ENCODE peak calls at places on chromosomes 13 and 19, in five cellular contexts. V is brain microvascular endothelial cell, B is aorta, D is PC-3, J is mammary epithelial cell. Z is an unnamed sample. For H3K36me3, the result is how much of the 10 kb centered on the place peaks cover.

GRCh38 chr13:113672002-113672651 is 5.1 kb downstream of the GRK1 start:
- DNase-seq in V (no peak), B (peak), D (no peak), J (no peak), Z (no peak)

GRCh38 chr13:28755546-28755870 is 36.7 kb upstream of the SLC46A3 start:
- DNase-seq in V (no peak), B (no peak), D (no peak), J (no peak), Z (no peak)

GRCh38 chr13:26760835-26761582 is 423 bp upstream of the GPR12 start:
- DNase-seq in V (no peak), B (no peak), D (no peak), J (peak), Z (no peak)

GRCh38 chr19:48806818-48807589 is 3.8 kb downstream of the BCAT2 start:
- DNase-seq in V (no peak), B (no peak), D (peak), J (no peak), Z (peak)

GRCh38 chr19:42140125-42140754 is 8.0 kb upstream of the POU2F2 start:
- DNase-seq in V (peak), B (peak), D (peak), J (peak), Z (peak)

GRCh38 chr13:18956473-18957078 is 225.0 kb downstream of the TUBA3C start:
- DNase-seq in V (no peak), B (no peak), D (no peak), J (no peak), Z (no peak)

GRCh38 chr19:32017341-32017948 is 328.0 kb upstream of the ZNF507 start:
- DNase-seq in V (no peak), B (no peak), D (no peak), J (peak), Z (peak)

GRCh38 chr13:113176292-113176691 is 17.8 kb downstream of the PROZ start:
- DNase-seq in V (no peak), B (peak), D (no peak), J (no peak), Z (no peak)

GRCh38 chr19:38337360-38337653 is 1.7 kb downstream of the CATSPERG start:
- DNase-seq in V (no peak), B (no peak), D (no peak), J (no peak), Z (no peak)

GRCh38 chr13:46016216-46016615 is 36.3 kb downstream of the ZC3H13 start:
- DNase-seq in V (no peak), B (no peak), D (no peak), J (no peak), Z (no peak)

GRCh38 chr19:19214892-19215291 is 3.1 kb downstream of the NCAN start:
- DNase-seq in V (no peak), B (no peak), D (peak), J (no peak), Z (peak)

GRCh38 chr13:99434258-99434788 is 66.9 kb upstream of the TM9SF2 start:
- DNase-seq in V (no peak), B (peak), D (no peak), J (no peak), Z (no peak)

GRCh38 chr13:73001971-73002370 is 56.8 kb upstream of the KLF5 start:
- DNase-seq in V (no peak), B (no peak), D (no peak), J (no peak), Z (no peak)

GRCh38 chr13:75494491-75494890 is 12.5 kb upstream of the TBC1D4 start:
- DNase-seq in V (peak), B (no peak), D (no peak), J (no peak), Z (no peak)

GRCh38 chr19:5335593-5335992 is 5.0 kb downstream of the PTPRS start:
- DNase-seq in V (no peak), B (no peak), D (no peak), J (no peak), Z (no peak)

GRCh38 chr19:27966390-27966816 is 1246.5 kb downstream of the UQCRFS1 start:
- DNase-seq in V (no peak), B (no peak), D (peak), J (no peak), Z (no peak)

GRCh38 chr19:16062789-16063188 is 13.5 kb upstream of the TPM4 start:
- DNase-seq in V (no peak), B (no peak), D (peak), J (no peak), Z (no peak)

GRCh38 chr13:60509601-60510386 is 112.8 kb downstream of the TDRD3 start:
- DNase-seq in V (no peak), B (no peak), D (peak), J (no peak), Z (no peak)

GRCh38 chr19:16180611-16181010 is 4.6 kb upstream of the FAM32A start:
- DNase-seq in V (peak), B (no peak), D (peak), J (peak), Z (peak)

GRCh38 chr19:57190301-57190700 is 999 bp upstream of the ZNF264 start:
- DNase-seq in V (no peak), B (no peak), D (no peak), J (no peak), Z (no peak)

GRCh38 chr13:74062933-74063332 is 71.3 kb downstream of the KLF12 start:
- DNase-seq in V (peak), B (peak), D (no peak), J (no peak), Z (peak)
- H3K4me3 ChIP-seq in V (no peak), B (peak), D (no peak), J (no peak), Z (peak)

DNA sequence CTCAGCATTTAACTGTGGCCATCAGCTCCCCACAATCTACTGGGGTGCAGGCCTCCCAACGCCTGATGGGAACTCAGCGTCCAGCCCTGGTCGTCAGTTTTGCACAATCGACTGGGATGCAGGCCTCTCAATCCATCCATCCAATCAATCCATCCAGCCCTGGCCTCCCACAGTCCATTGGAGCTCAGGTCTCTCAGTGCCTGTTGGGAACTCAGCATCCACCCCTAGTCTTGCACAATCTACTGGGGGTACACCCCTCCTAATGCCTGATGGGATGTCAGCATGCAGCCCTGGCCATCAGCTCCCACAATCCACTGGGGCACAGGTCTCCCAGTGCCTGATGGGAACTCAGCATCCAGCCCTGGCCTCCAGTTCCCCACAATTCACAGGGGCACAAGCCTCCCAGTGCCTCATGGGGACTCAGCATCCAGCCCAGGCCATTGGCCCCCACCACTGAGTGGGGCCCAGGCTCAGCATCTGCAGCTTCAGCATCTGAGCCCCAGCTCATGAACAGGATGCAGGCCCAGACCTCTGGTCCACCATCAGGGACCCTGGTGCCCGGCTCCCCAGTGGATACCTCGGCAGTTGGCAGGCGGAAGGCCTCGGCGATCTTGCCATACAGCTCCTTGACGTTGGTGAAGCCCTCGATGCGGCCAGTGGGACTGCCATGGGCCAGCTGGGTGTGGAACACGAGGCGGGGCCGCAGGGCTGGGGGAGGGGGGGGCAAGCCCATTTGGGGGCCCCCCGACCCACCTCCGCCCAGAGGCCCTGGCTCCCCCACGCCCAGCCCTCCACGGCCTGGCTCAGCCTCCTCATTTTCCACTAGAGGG is 7.2 kb upstream of the PTGER1 start:
- DNase-seq in V (no peak), B (no peak), D (no peak), J (no peak), Z (no peak)
- H3K36me3 ChIP-seq in V (half or more), B (under half), D (half or more), J (under half), Z (half or more)

GRCh38 chr19:3670796-3671679 is 29.2 kb downstream of the PIP5K1C start:
- DNase-seq in V (peak), B (peak), D (no peak), J (no peak), Z (no peak)
- H3K4me3 ChIP-seq in V (no peak), B (peak), D (no peak), J (no peak), Z (no peak)

DNA sequence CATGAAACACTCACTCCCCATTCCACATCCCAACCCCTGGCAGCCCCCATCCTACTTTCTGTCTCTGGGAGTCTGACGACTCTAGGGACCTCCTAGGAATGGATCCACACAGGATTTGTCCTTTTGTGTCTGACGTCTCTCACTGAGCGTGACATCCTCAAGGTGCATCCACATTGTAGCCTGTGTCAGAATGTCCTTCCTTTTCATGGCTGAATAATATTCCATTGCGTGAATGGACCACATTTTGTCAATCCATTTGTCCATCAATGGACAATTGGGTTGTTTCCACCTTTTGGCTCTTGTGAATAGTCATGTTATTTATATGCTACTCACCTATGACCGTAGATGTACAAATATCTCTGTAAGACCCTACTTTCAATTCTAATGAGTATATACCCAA is 16.8 kb upstream of the NMRK2 start:
- DNase-seq in V (no peak), B (no peak), D (no peak), J (no peak), Z (no peak)
- H3K36me3 ChIP-seq in V (under half), B (under half), D (under half), J (under half), Z (under half)

DNA sequence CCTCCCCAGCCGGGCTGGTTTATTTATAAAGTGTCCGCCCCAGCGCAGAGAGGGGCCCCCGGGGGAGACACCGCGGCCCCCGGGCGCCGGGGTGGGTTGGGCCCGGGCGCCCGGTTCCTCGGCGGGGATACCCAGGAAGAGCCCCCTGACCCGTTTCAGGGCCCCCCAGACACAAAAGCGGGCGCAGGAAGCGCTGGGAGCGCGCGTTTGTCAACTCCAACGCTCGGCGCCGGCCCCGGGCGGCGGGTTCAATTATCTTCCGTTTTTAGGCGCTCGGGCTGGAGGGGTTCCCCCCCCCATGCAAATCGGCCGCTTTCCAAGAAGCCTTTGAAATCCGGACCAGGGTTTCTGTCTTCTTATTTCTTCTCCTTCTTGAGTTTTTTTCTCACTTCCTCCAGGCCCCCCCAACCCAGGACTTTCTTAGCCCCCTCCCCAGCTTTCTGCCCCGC is 784 bp downstream of the ARID3A start:
- DNase-seq in V (peak), B (peak), D (peak), J (no peak), Z (peak)
- H3K4me3 ChIP-seq in V (peak), B (peak), D (peak), J (peak), Z (peak)

GRCh38 chr13:40536443-40537113 is 129.9 kb downstream of the FOXO1 start:
- DNase-seq in V (no peak), B (no peak), D (peak), J (peak), Z (no peak)
- H3K36me3 ChIP-seq in V (under half), B (under half), D (under half), J (under half), Z (under half)

Z was measured in MG63.